ENCODE peak calls at places on chromosome 14, in eight cellular contexts. Q, I, L, F, H, C, D and R are unnamed samples.

GRCh38 chr14:105853089-105853906 is 326.9 kb downstream of the TMEM121 start:
- DNase-seq in C (no peak), H (no peak), L (no peak), Q (no peak), F (no peak), D (no peak), I (no peak), R (peak; percentile 12)

GRCh38 chr14:61406670-61407069 is 85.3 kb downstream of the PRKCH start:
- DNase-seq in I (no peak), Q (no peak), L (peak; percentile 73), F (no peak), C (no peak), D (no peak), H (no peak), R (no peak)

GRCh38 chr14:92659765-92660561 is 88.5 kb downstream of the LGMN start:
- DNase-seq in D (peak; percentile 68), I (peak; percentile 72), H (no peak), Q (no peak), F (peak; percentile 55), C (no peak), L (no peak), R (peak; percentile 48)

GRCh38 chr14:84646791-84647500 is 883.0 kb upstream of the FLRT2 start:
- DNase-seq in F (no peak), H (no peak), D (peak; percentile 6), Q (no peak), C (no peak), L (no peak), I (no peak), R (no peak)

GRCh38 chr14:60226296-60226695 is 22.7 kb upstream of the PPM1A start:
- DNase-seq in D (no peak), F (no peak), H (no peak), C (no peak), L (no peak), Q (no peak), I (no peak), R (no peak)

GRCh38 chr14:39266589-39266870 is 32.8 kb downstream of the MIA2 start:
- DNase-seq in I (peak; percentile 88), Q (peak; percentile 70), C (peak; percentile 88), F (no peak), L (peak; percentile 62), H (no peak), D (peak; percentile 59), R (peak; percentile 91)

GRCh38 chr14:74299061-74299545 is 3.6 kb downstream of the ABCD4 start:
- DNase-seq in I (peak; percentile 52), D (peak; percentile 24), C (no peak), H (peak; percentile 11), Q (no peak), L (peak; percentile 63), F (no peak), R (peak; percentile 29)

GRCh38 chr14:68911594-68912227 is 67.4 kb downstream of the ACTN1 start:
- DNase-seq in I (peak; percentile 82), F (peak; percentile 64), L (peak; percentile 89), C (peak; percentile 89), Q (peak; percentile 78), D (peak; percentile 84), H (no peak), R (peak; percentile 81)

GRCh38 chr14:41605550-41606248 is 977 bp upstream of the LRFN5 start:
- DNase-seq in Q (no peak), H (no peak), I (peak; percentile 50), C (peak; percentile 56), L (peak; percentile 97), F (no peak), D (peak; percentile 38), R (peak; percentile 17)

GRCh38 chr14:31596691-31597090 is 35.5 kb downstream of the NUBPL start:
- DNase-seq in Q (no peak), H (no peak), D (peak; percentile 53), F (no peak), C (no peak), L (peak; percentile 18), I (no peak), R (no peak)

DNA sequence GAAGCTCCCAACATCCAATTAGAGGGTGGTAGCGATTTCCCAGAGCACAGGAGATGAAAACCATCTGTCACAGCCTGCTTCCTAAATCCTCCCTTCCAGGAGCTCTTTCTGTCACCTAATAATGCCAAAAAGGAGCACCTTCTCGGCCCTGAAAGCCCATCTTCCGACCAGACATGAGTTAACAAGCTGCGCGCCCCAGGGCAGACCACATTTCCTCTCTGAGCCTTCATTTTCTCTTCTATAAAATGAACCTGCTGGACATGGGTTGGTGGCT is 45.4 kb upstream of the VASH1 start:
- DNase-seq in C (no peak), Q (no peak), F (no peak), I (no peak), L (no peak), H (no peak), D (no peak), R (no peak)
- H3K4me3 ChIP-seq in C (no peak overlapping the region), Q (no peak overlapping the region), F (peak overlapping the region; percentile 10), I (no peak overlapping the region), L (no peak overlapping the region), H (no peak overlapping the region), D (no peak overlapping the region), R (no peak overlapping the region)

GRCh38 chr14:20435454-20436362 is at the start of gene KLHL33:
- DNase-seq in Q (no peak), C (no peak), I (no peak), F (no peak), H (no peak), D (no peak), L (no peak), R (no peak)

GRCh38 chr14:20436363-20436755 is 393 bp upstream of the KLHL33 start:
- DNase-seq in H (peak; percentile 59), Q (no peak), C (no peak), F (no peak), L (no peak), D (no peak), I (no peak), R (no peak)

GRCh38 chr14:20438664-20439063 is 2.7 kb upstream of the KLHL33 start:
- DNase-seq in C (no peak), D (no peak), F (no peak), I (no peak), L (no peak), H (no peak), Q (no peak), R (no peak)

GRCh38 chr14:20429801-20430669 is 5.9 kb downstream of the KLHL33 start:
- DNase-seq in D (no peak), I (no peak), L (no peak), F (peak; percentile 39), Q (no peak), H (no peak), C (no peak), R (peak; percentile 58)

GRCh38 chr14:20434701-20435453 is 1.1 kb downstream of the KLHL33 start:
- DNase-seq in I (peak; percentile 92), H (no peak), Q (no peak), L (no peak), F (peak; percentile 62), C (no peak), D (no peak), R (no peak)
- H3K4me3 ChIP-seq in I (peak overlapping the region; percentile 68), H (no peak overlapping the region), Q (no peak overlapping the region), L (no peak overlapping the region), F (peak overlapping the region; percentile 63), C (no peak overlapping the region), D (peak overlapping the region; percentile 29), R (no peak overlapping the region)

DNA sequence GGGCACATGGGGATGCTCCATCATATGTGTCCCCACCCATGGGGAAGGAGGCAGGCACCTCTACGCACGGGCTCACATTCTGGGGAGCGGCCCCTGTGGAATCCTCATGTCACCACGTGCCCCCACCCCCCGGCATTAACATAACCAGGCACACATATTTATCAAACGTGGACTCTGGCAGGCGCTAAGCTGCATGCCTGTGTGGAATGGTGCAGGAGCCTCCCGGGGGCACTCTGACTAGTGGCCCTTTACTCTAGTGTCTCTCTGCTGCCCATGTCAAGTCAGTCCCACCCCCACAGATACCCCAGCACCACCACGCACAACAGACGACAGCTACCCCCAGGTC is 66.1 kb downstream of the CCDC88C start:
- DNase-seq in F (no peak), C (no peak), Q (no peak), D (no peak), H (no peak), I (peak; percentile 47), L (no peak), R (no peak)
- H3K4me3 ChIP-seq in F (no peak overlapping the region), C (no peak overlapping the region), Q (no peak overlapping the region), D (no peak overlapping the region), H (no peak overlapping the region), I (no peak overlapping the region), L (no peak overlapping the region), R (no peak overlapping the region)

DNA sequence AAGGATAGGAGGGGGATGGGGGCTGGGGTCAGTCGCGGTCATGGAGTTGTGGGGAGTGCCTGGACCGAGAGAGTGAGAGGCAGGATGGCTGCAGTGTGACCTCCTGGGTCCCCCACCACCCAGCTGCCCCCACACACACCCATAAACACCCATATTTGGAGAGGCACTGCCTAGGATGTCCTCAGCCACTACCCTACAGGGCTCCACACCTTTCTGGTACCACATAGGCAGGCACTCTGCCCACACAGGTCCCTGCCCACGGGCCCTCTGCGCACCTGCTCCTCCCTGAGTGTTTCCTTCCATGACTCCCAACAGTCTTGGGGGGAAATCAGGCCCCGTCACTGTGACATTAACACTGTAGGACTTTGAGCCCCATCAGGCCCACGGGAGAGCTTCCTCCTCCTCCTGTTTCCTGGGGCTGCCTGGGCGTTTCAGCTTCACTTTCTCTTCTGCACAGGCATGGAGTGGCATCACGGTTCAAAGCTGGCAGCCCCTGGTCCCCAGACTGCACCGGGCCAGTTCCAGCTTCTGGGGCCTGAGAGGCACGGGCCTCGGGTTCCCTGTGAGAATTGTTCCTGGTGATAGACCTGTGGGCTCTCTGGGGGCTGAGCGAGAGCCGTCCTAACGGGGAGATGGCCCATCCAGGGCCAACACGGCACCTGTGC is 207.0 kb upstream of the C14orf180 start:
- DNase-seq in D (no peak), I (peak; percentile 25), H (no peak), F (no peak), L (no peak), Q (no peak), C (no peak), R (no peak)
- H3K4me3 ChIP-seq in D (no peak overlapping the region), I (no peak overlapping the region), H (no peak overlapping the region), F (no peak overlapping the region), L (no peak overlapping the region), Q (no peak overlapping the region), C (no peak overlapping the region), R (no peak overlapping the region)

DNA sequence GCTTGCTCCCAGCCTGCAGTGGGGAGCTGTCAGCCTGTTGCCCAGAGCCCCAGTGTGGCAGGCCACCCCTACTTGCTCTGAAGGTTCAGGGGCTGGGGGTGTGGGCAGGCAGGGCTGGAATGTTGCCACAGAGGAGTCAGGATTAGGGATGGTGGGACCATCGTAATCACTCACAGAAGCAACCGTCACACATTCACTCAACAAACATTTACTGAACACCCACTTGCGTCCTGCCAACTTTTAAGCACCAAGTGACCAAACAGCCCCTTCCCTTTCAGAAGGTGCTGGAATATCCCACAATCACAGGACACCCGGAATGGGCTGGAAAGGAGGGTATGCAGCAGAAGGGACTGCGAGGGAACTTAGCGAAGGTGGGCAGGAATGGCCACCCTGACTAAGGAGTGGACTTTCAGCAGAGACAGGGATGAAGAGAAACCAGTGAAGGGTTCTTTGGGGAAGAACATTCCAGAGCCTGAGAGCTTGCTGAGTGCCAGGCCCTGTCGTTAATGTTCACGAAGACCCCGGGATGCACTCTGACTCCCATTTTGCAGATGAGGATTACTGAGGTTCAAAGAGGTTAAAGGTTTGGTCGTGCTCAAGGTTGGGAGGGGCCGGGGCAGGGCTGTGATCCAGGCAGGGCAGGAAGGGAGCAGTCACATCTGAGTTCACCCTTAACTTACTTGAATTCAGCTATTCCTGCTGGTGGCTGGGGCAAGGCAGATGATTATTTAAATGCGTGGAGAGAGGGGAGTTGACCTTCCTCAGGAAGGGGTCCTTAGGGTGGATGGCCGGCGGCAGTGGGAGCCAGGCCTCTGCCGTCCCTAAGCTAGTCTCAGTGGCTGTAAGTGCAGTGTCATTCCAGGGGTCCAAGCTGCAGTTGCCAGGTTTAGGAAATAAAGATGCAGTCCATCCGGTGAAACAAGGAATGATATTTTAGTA is 2.3 kb upstream of the ZBTB42 start:
- DNase-seq in D (no peak), C (no peak), F (no peak), H (no peak), Q (no peak), L (no peak), I (no peak), R (no peak)
- H3K4me3 ChIP-seq in D (no peak overlapping the region), C (no peak overlapping the region), F (no peak overlapping the region), H (no peak overlapping the region), Q (no peak overlapping the region), L (no peak overlapping the region), I (no peak overlapping the region), R (no peak overlapping the region)